ENCODE peak calls at places on chromosomes 6 and 20, in four cellular contexts. L is ureter; T is DMS79 treated with DMSO at 0.1 percent for 48 hours; D is central memory CD4-positive, alpha-beta T cell. I is an unnamed sample.

GRCh38 chr20:6590891-6591679 is 176.4 kb upstream of the BMP2 start:
- DNase-seq in T (no peak), D (no peak), L (peak; percentile 46), I (no peak)

GRCh38 chr6:163839296-163839695 is 424.8 kb downstream of the QKI start:
- DNase-seq in T (no peak), D (no peak), L (no peak), I (no peak)

GRCh38 chr6:31791324-31792089 is 4.0 kb downstream of the VARS1 start:
- DNase-seq in D (no peak), T (peak; percentile 25), L (peak; percentile 60), I (no peak)

GRCh38 chr6:13413466-13413862 is 73.9 kb downstream of the GFOD1 start:
- DNase-seq in T (no peak), D (no peak), L (no peak), I (no peak)

GRCh38 chr6:52420668-52421358 is 671 bp downstream of the EFHC1 start:
- DNase-seq in D (no peak), L (no peak), T (peak; percentile 78), I (no peak)

GRCh38 chr20:2122921-2123320 is 21.3 kb downstream of the STK35 start:
- DNase-seq in T (no peak), D (no peak), L (no peak), I (no peak)

GRCh38 chr6:85406641-85407075 is 43.2 kb upstream of the NT5E start:
- DNase-seq in D (no peak), L (no peak), T (no peak), I (no peak)

GRCh38 chr6:2890981-2891767 is 11.9 kb downstream of the SERPINB9 start:
- DNase-seq in D (no peak), T (no peak), L (no peak), I (no peak)

GRCh38 chr6:38671885-38672467 is 31.0 kb downstream of the GLO1 start:
- DNase-seq in L (no peak), T (peak; percentile 57), D (peak; percentile 27), I (no peak)

GRCh38 chr6:96923871-96924493 is 546 bp upstream of the KLHL32 start:
- DNase-seq in D (no peak), L (no peak), T (peak; percentile 79), I (no peak)

GRCh38 chr6:17640477-17640917 is 40.4 kb downstream of the FAM8A1 start:
- DNase-seq in L (no peak), T (no peak), D (no peak), I (no peak)

GRCh38 chr20:53736122-53736756 is 142.6 kb upstream of the ZNF217 start:
- DNase-seq in D (no peak), T (peak; percentile 70), L (no peak), I (no peak)

GRCh38 chr6:151012321-151013294 is 147.1 kb downstream of the MTHFD1L start:
- DNase-seq in D (no peak), T (no peak), L (no peak), I (no peak)

GRCh38 chr6:2183235-2183634 is 62.2 kb downstream of the GMDS start:
- DNase-seq in T (no peak), L (no peak), D (no peak), I (no peak)

GRCh38 chr6:21381336-21381963 is 212.1 kb upstream of the SOX4 start:
- DNase-seq in L (no peak), D (no peak), T (no peak), I (no peak)

GRCh38 chr6:31621320-31621939 is 915 bp downstream of the PRRC2A start:
- DNase-seq in T (no peak), D (no peak), L (no peak), I (no peak)

GRCh38 chr6:138593100-138593877 is 94.0 kb upstream of the NHSL1 start:
- DNase-seq in D (peak; percentile 32), T (no peak), L (peak; percentile 59), I (no peak)

GRCh38 chr6:116954938-116955337 is 77.9 kb downstream of the RFX6 start:
- DNase-seq in T (no peak), D (no peak), L (no peak), I (no peak)

GRCh38 chr6:105898286-105898685 is 187.8 kb upstream of the PRDM1 start:
- DNase-seq in D (no peak), L (no peak), T (no peak), I (no peak)

GRCh38 chr6:167113047-167113446 is 9.8 kb upstream of the CCR6 start:
- DNase-seq in T (no peak), L (no peak), D (no peak), I (no peak)

GRCh38 chr20:15759546-15760216 is 813.6 kb downstream of the KIF16B start:
- DNase-seq in D (no peak), T (no peak), L (no peak), I (no peak)

GRCh38 chr6:156760377-156760776 is 16.8 kb upstream of the ARID1B start:
- DNase-seq in D (no peak), T (no peak), L (no peak), I (no peak)

GRCh38 chr6:170423030-170423429 is 116.5 kb downstream of the FAM120B start:
- DNase-seq in T (no peak), L (no peak), D (no peak), I (no peak)

I was measured in stimulated activated CD8-positive, alpha-beta memory T cell treated with anti-CD3 and anti-CD28 coated beads, Interleukin-15, amount 100 ng/mL, for 1 hour.